ENCODE peak calls at places on chromosome 20, in eight cellular contexts. Q, S, Z, B, W, T, A and P are unnamed samples.
A peak's percentile ranks its signal among the peaks of the same experiment; 100 is the strongest.

GRCh38 chr20:25066386-25066785 is 8.4 kb upstream of the ACSS1 start:
- DNase-seq in Q (peak; percentile 76), S (no peak), Z (no peak), B (peak; percentile 2), W (no peak), T (peak; percentile 22), A (no peak), P (no peak)

GRCh38 chr20:41475507-41475906 is 108.9 kb upstream of the EMILIN3 start:
- DNase-seq in Q (no peak), S (no peak), Z (no peak), B (no peak), W (no peak), T (no peak), A (no peak), P (no peak)

GRCh38 chr20:13158339-13158738 is 62.7 kb upstream of the ISM1 start:
- DNase-seq in Q (no peak), S (no peak), Z (no peak), B (no peak), W (no peak), T (no peak), A (no peak), P (no peak)

GRCh38 chr20:63738687-63739128 is 868 bp upstream of the SLC2A4RG start:
- DNase-seq in Q (peak; percentile 86), S (peak; percentile 87), Z (no peak), B (peak; percentile 86), W (no peak), T (peak; percentile 86), A (no peak), P (peak; percentile 45)

GRCh38 chr20:32052090-32052791 is at the start of gene HCK:
- DNase-seq in Q (no peak), S (peak; percentile 21), Z (no peak), B (peak; percentile 52), W (no peak), T (peak; percentile 69), A (no peak), P (no peak)

GRCh38 chr20:51571470-51571794 is 28.9 kb upstream of the NFATC2 start:
- DNase-seq in Q (no peak), S (no peak), Z (no peak), B (no peak), W (no peak), T (no peak), A (no peak), P (no peak)

GRCh38 chr20:31685853-31686641 is 36.6 kb downstream of the BCL2L1 start:
- DNase-seq in Q (no peak), S (no peak), Z (no peak), B (no peak), W (no peak), T (no peak), A (no peak), P (no peak)

GRCh38 chr20:17172826-17173420 is 53.9 kb upstream of the PCSK2 start:
- DNase-seq in Q (no peak), S (no peak), Z (no peak), B (no peak), W (no peak), T (no peak), A (no peak), P (no peak)

GRCh38 chr20:25397081-25397480 is 6.4 kb upstream of the ABHD12 start:
- DNase-seq in Q (no peak), S (no peak), Z (no peak), B (no peak), W (no peak), T (no peak), A (no peak), P (no peak)

GRCh38 chr20:53319200-53319599 is 274.4 kb downstream of the ZNF217 start:
- DNase-seq in Q (no peak), S (no peak), Z (no peak), B (no peak), W (no peak), T (no peak), A (no peak), P (no peak)

GRCh38 chr20:54502179-54502578 is 26.8 kb downstream of the DOK5 start:
- DNase-seq in Q (no peak), S (no peak), Z (no peak), B (no peak), W (no peak), T (no peak), A (no peak), P (no peak)

GRCh38 chr20:62822788-62823651 is 6.2 kb downstream of the COL9A3 start:
- DNase-seq in Q (peak; percentile 66), S (peak; percentile 38), Z (peak; percentile 55), B (peak; percentile 64), W (no peak), T (no peak), A (no peak), P (no peak)

GRCh38 chr20:24303393-24303792 is 166.0 kb upstream of the SYNDIG1 start:
- DNase-seq in Q (no peak), S (no peak), Z (no peak), B (no peak), W (no peak), T (no peak), A (no peak), P (no peak)

GRCh38 chr20:53557157-53557556 is 36.5 kb downstream of the ZNF217 start:
- DNase-seq in Q (no peak), S (no peak), Z (no peak), B (no peak), W (no peak), T (no peak), A (no peak), P (no peak)

GRCh38 chr20:20487811-20488210 is 119.9 kb downstream of the INSM1 start:
- DNase-seq in Q (no peak), S (no peak), Z (no peak), B (no peak), W (no peak), T (no peak), A (no peak), P (no peak)

GRCh38 chr20:1184638-1185315 is at the start of gene TMEM74B:
- DNase-seq in Q (no peak), S (no peak), Z (no peak), B (no peak), W (no peak), T (no peak), A (no peak), P (no peak)

DNA sequence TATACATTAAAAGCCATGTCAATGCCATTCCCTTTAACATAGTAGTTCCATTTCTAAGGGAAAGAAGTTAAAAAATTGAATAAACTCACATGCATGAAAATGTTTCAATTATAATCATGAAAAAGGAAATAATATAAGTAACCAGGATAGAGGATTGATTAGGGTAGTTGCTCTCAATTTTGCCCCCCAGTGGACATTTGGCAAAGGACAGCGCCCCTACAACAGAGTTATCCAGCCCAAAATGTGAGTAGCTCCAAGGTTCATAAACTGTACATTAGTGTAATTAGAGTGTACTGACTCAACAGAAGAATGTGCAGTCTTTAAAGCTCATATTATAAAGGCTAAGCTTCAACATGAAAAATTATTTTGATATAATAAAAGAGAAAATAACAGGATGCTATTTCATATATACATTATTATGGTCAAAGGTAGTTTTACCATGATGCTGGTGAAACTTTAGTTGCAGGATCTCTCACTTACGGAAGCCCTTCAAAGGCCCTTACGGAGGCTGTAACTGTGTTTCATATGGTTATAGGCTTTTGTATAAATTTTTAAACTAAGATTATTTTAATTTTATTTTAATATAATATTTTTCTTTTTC is 403.4 kb downstream of the PLCB1 start:
- DNase-seq in Q (peak; percentile 32), S (peak; percentile 25), Z (peak; percentile 38), B (no peak), W (no peak), T (no peak), A (no peak), P (no peak)
- TF ChIP-seq CTCF in Q (peak; percentile 26), S (peak; percentile 63), Z (peak; percentile 65), B (peak; percentile 38), W (peak; percentile 36), T (peak; percentile 20), A (peak; percentile 35), P (peak; percentile 65)

GRCh38 chr20:58246346-58246745 is 17.9 kb upstream of the ANKRD60 start:
- DNase-seq in Q (no peak), S (peak; percentile 43), Z (no peak), B (no peak), W (no peak), T (no peak), A (no peak), P (no peak)
- TF ChIP-seq CTCF in Q (no peak), S (peak; percentile 36), Z (no peak), B (peak; percentile 27), W (peak; percentile 13), T (peak; percentile 6), A (no peak), P (peak; percentile 46)

GRCh38 chr20:44703956-44704488 is 11.1 kb upstream of the CCN5 start:
- DNase-seq in Q (no peak), S (no peak), Z (no peak), B (no peak), W (no peak), T (no peak), A (no peak), P (no peak)

GRCh38 chr20:44701889-44702288 is 13.3 kb upstream of the CCN5 start:
- DNase-seq in Q (no peak), S (no peak), Z (no peak), B (no peak), W (no peak), T (no peak), A (no peak), P (no peak)

GRCh38 chr20:44702776-44703175 is 12.4 kb upstream of the CCN5 start:
- DNase-seq in Q (peak; percentile 54), S (no peak), Z (no peak), B (peak; percentile 39), W (no peak), T (peak; percentile 94), A (peak; percentile 79), P (no peak)

GRCh38 chr20:44704551-44704971 is 10.6 kb upstream of the CCN5 start:
- DNase-seq in Q (no peak), S (no peak), Z (peak; percentile 51), B (no peak), W (no peak), T (peak; percentile 54), A (no peak), P (no peak)

DNA sequence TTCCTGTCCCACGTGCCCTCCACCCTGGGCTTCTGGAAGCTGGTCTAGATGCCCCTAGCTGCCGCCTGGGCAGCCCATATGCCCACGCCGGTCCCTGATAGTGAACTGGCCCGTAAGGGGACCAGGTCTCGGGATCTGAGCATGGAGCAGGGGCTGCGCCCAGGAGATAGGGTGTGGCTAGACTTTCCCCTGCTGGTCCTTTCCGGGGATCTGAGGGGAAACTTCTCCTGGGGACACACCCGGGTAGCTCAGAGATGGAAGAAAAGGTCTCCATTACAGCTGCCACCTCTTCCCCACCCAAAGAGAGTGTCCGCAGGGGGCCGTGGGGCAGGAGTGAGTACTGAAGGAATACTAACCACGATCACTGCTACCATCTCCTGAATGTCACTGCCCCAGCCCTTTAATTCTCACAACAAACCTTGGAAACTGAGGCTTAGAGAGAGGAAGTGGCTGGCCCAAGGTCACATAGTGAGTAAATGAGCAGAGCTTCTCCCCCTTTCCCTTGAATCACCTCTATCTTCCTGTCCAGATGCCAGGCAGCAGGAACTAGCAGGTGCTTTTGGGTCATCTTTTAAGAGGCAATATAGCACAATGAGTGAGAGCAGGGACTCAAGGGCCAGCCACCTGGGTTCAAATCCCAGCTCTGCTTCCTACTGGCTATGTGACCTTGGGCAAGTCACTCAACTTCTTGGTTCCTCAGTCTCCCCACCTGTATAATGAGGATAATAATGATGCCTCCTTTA is 11.8 kb upstream of the CCN5 start:
- DNase-seq in Q (no peak), S (no peak), Z (no peak), B (no peak), W (no peak), T (no peak), A (no peak), P (no peak)
- TF ChIP-seq CTCF in Q (no peak), S (no peak), Z (no peak), B (no peak), W (no peak), T (no peak), A (no peak), P (no peak)

GRCh38 chr20:21971436-21971835 is 266.0 kb downstream of the PAX1 start:
- DNase-seq in Q (no peak), S (no peak), Z (no peak), B (no peak), W (no peak), T (no peak), A (no peak), P (no peak)

GRCh38 chr20:21968486-21968885 is 263.0 kb downstream of the PAX1 start:
- DNase-seq in Q (no peak), S (no peak), Z (no peak), B (no peak), W (no peak), T (no peak), A (no peak), P (no peak)
- TF ChIP-seq CTCF in Q (no peak), S (no peak), Z (no peak), B (peak; percentile 26), W (no peak), T (no peak), A (no peak), P (no peak)